ENCODE peak calls at places on chromosomes 11 and 22, in six cellular contexts. S, Q, H, J, X and U are unnamed samples.

GRCh38 chr11:28476053-28476452 is 367.9 kb downstream of the METTL15 start:
- ATAC-seq in S (no peak), Q (no peak), H (no peak), J (no peak), X (no peak), U (no peak)

GRCh38 chr11:130448416-130449068 is at the start of gene ADAMTS15:
- ATAC-seq in S (peak), Q (peak), H (peak), J (no peak), X (no peak), U (peak)

GRCh38 chr22:46596032-46596441 is 24.1 kb upstream of the GRAMD4 start:
- ATAC-seq in S (no peak), Q (no peak), H (no peak), J (no peak), X (no peak), U (peak)

GRCh38 chr11:2301631-2302272 is at the start of the genes C11orf21 and TSPAN32:
- ATAC-seq in S (no peak), Q (peak), H (no peak), J (no peak), X (peak), U (no peak)

GRCh38 chr11:120344302-120345004 is 8.2 kb downstream of the ARHGEF12 start:
- ATAC-seq in S (no peak), Q (peak), H (peak), J (peak), X (peak), U (no peak)

GRCh38 chr11:20097319-20098221 is 62.7 kb downstream of the DBX1 start:
- ATAC-seq in S (no peak), Q (peak), H (no peak), J (no peak), X (peak), U (peak)

GRCh38 chr11:128458316-128458715 is 129.0 kb downstream of the ETS1 start:
- ATAC-seq in S (peak), Q (peak), H (no peak), J (no peak), X (no peak), U (peak)

GRCh38 chr11:60838132-60838531 is 3.8 kb upstream of the CCDC86 start:
- ATAC-seq in S (peak), Q (no peak), H (peak), J (no peak), X (peak), U (no peak)

GRCh38 chr11:110125632-110126031 is 32.4 kb downstream of the ZC3H12C start:
- ATAC-seq in S (peak), Q (no peak), H (peak), J (no peak), X (peak), U (no peak)

GRCh38 chr22:37932821-37933578 is 20.4 kb downstream of the C22orf23 start:
- ATAC-seq in S (no peak), Q (peak), H (no peak), J (no peak), X (no peak), U (no peak)

DNA sequence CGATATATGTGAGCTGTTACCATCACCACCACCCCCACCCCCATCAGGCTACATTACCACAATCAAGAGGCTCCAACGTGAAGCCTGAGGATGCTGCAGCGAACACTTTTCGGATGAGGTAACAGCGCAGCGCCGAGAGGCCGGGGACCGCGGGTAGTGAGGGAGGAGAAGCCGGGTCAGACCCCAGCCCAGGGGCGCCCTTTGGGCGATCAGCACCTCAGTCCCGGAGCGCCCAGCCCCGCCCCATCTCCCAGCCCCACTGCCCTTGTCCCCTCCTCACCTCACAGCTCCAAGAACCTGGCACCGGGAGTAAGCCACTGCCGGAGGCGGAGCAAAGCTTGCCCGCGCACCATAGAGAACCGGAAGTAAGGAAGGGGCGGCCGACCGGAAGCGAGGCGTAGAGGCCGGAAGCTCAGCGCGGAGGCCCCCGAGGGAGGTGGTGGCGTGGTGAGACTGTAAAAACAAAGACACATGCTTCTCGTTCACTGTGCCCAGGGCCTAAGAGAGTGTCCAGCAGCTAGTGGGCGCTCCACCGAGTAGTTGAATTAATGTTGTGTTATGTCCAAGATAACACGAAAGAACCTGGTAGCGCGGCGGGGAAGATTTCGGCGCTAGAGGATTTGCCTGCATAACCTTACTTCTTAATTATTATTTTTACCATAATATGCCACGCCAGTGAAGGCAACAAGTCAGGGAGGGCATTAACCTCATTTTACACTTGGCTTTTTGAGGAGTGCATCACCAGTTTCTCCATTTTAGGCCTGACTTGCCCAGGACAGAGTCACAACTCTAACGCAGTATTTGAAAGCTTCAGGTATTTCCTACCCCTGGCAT is at the start of gene THOC5:
- ATAC-seq in S (peak), Q (peak), H (peak), J (peak), X (peak), U (peak)
- TF ChIP-seq EP300 in S (no peak), Q (no peak), H (no peak), J (no peak), X (no peak), U (no peak)

GRCh38 chr11:1233351-1234053 is 10.6 kb downstream of the MUC5B start:
- ATAC-seq in S (peak), Q (no peak), H (peak), J (no peak), X (no peak), U (no peak)
- TF ChIP-seq EP300 in S (no peak), Q (no peak), H (no peak), J (no peak), X (no peak), U (no peak)

GRCh38 chr11:34492806-34493414 is 20.7 kb downstream of the ELF5 start:
- ATAC-seq in S (peak), Q (peak), H (peak), J (peak), X (peak), U (no peak)

GRCh38 chr11:34495239-34495723 is 18.3 kb downstream of the ELF5 start:
- ATAC-seq in S (no peak), Q (no peak), H (no peak), J (no peak), X (no peak), U (no peak)

GRCh38 chr11:34493468-34493867 is 20.1 kb downstream of the ELF5 start:
- ATAC-seq in S (peak), Q (no peak), H (no peak), J (no peak), X (peak), U (no peak)

GRCh38 chr11:34493926-34494595 is 19.5 kb downstream of the ELF5 start:
- ATAC-seq in S (no peak), Q (no peak), H (no peak), J (no peak), X (no peak), U (no peak)

GRCh38 chr11:34495724-34496377 is 17.7 kb downstream of the ELF5 start:
- ATAC-seq in S (peak), Q (peak), H (peak), J (no peak), X (no peak), U (no peak)
- TF ChIP-seq EP300 in S (no peak), Q (peak), H (no peak), J (no peak), X (no peak), U (no peak)

DNA sequence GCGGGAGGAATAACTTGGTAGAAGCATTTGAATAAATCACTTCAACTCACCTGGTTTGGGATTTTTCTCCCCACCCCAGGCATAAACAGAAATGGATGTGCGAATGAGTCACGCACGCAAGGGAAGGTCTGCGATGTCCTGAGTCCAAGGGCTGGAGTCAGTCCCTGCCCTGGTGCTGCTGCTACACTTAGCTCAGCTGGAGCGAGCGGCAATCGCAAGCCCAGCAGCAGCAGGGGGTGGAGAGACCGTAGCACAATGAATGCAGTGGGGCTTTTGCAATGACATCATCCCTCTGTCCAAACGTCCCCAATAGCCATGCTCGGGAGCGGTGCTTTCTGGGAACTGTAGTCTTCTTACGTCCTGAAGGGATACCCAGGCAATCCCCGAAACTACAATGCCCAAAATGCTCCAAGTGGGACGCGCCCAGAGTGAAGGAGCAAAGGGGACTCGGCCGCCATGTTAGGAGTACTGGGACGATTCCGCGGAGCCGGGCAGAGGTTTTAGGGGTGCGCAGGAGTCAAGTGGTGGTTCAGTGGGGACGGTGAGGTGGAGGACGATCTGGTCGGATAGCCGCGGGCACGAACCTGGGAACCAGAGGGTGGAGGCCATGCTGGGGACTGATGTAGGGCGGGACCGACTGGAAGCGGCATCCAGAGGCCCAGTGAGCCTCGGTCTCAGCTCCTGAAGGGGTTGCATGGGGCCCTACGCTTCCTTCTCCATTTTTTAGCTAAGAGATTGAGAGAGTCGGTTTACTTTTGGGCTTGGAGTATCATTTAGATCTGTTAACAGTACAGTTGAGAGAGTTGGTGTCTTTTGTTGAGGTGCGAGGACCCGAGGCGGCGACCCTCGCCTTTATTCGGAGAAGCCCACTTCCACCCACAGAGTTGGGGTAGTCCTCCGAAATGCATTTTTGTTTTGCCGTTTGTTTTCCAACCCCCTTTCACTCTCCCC is at the start of gene RAB30:
- ATAC-seq in S (peak), Q (peak), H (peak), J (peak), X (peak), U (peak)
- TF ChIP-seq EP300 in S (no peak), Q (no peak), H (peak), J (no peak), X (peak), U (no peak)

DNA sequence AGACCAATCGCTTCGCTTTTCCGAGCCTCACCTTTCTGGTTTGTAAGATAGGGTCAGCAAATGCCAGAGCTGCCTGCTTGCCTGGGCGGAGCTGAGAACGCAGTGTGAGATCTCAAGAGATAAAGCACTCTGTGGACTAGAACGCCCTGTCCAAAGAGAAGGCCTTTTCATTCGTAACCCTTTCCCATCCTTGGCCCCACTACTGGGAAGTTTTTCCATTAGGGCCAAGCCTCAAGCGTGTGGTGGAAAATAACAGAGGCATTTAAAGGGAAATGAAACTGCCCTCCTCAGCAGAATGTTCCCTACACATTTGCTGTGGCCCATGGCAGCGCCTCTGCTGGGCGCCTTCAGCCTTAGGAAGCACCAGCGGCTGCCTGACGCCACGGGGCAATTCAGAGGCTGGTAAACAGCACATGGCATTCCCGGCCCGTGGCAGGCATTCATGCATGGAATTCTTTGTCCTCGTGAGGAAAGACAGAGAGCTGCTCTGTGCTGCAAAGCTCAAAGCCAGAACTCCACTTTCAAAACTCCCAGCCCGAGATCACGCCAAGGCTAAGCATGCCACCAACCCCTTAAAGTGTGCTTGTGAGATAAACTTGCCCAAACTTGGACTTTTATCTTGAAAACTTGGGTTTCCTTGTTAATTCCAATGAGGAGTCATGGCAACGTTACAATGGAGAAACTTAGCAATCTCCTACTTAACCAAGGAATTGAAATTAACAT is 38.1 kb downstream of the AHNAK start:
- ATAC-seq in S (peak), Q (peak), H (peak), J (peak), X (peak), U (peak)
- TF ChIP-seq EP300 in S (no peak), Q (no peak), H (peak), J (no peak), X (peak), U (peak)

DNA sequence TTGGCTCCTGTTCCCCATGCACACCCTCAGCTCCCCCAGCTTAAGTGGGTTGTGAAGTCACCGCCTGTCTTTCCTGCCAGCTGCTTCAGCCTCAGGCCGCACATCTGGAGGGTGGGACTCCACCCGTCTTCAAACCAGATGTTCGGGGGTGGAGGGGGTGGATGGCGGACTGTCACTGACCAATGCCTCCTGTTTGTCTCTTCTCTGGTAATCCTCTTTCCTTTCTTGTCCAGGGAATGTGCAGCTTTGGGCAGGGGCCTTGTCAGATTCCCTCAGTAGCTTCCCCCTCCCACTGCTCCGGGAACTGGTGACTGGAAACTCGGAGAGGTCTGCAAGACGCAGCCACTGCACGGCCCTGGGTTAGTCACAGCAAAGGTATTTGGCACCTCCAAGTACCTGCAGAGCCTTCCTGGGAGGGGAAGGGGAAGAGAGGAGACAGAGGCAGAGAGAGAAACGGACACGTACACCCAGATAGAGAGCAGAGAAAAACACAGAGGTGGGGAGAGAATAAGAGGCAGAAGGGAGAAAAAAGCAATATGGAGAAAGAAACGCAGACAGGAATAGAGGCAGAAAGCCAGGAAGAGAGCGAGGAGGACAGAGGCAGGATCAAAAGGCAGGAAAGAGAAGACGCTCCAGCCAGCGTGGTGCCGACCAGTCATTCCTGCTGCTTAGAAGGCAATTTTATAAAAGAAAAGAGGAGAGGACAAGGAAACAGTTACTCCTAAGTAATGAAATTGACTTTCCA is 56.1 kb upstream of the TIMP3 start:
- ATAC-seq in S (no peak), Q (peak), H (no peak), J (no peak), X (no peak), U (peak)
- TF ChIP-seq EP300 in S (no peak), Q (no peak), H (no peak), J (no peak), X (no peak), U (no peak)

GRCh38 chr11:118910309-118911112 is 15.2 kb downstream of the BCL9L start:
- ATAC-seq in S (peak), Q (peak), H (peak), J (no peak), X (peak), U (peak)

GRCh38 chr11:118908264-118908663 is 17.5 kb downstream of the BCL9L start:
- ATAC-seq in S (no peak), Q (no peak), H (no peak), J (no peak), X (no peak), U (no peak)

GRCh38 chr11:118907749-118908106 is 18.0 kb downstream of the BCL9L start:
- ATAC-seq in S (no peak), Q (no peak), H (no peak), J (no peak), X (no peak), U (no peak)

GRCh38 chr11:118909619-118910308 is 16.0 kb downstream of the BCL9L start:
- ATAC-seq in S (peak), Q (no peak), H (peak), J (no peak), X (no peak), U (no peak)

DNA sequence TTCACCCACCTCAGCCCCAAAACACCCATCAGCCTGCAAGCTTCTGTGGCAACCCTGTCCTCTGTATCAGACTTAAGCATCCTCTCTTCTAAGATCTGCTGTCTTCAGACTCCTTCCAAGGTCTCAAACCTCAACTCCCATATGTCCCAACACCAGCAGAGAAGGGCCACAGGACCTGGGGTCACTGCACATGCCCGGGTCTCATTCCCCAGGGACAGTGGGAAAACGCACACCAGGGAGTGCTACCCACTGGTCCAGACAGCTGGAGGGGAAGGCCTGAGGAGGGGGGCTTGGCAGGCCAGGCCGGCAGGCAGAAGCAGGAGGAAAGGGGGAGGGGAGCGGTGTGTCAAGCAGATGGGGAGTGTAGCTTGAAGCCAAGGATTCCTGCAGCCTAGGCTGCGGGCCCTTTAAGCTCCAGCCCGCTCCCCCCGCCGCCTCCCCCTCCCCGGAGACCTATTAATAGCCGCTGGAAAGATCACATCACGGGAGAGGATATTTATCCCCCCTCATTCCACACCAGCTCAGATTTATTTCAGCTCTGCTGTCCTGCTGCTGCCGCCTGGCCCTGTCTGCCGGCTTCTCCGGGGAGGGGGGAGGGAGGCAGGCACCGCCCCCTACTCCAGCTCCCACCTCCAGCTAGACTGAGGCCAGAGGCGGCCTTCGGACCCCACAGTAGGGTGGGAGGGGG is 16.7 kb downstream of the BCL9L start:
- ATAC-seq in S (peak), Q (peak), H (no peak), J (no peak), X (no peak), U (peak)
- TF ChIP-seq EP300 in S (no peak), Q (no peak), H (no peak), J (no peak), X (no peak), U (no peak)

GRCh38 chr11:125156346-125156745 is 8.2 kb upstream of the PKNOX2 start:
- ATAC-seq in S (no peak), Q (no peak), H (no peak), J (no peak), X (no peak), U (no peak)
- TF ChIP-seq EP300 in S (no peak), Q (no peak), H (no peak), J (no peak), X (no peak), U (no peak)

GRCh38 chr11:11952036-11952435 is 56.4 kb downstream of the DKK3 start:
- ATAC-seq in S (no peak), Q (no peak), H (no peak), J (no peak), X (no peak), U (no peak)
- TF ChIP-seq EP300 in S (no peak), Q (no peak), H (no peak), J (no peak), X (no peak), U (no peak)